ENCODE peak calls at places on chromosomes 1 and 21, in six cellular contexts. One of them, this sample, is unnamed.

GRCh38 chr1:201535046-201535777 is 3.7 kb upstream of the NAV1 start:
- DNase-seq in spleen: no peak
- DNase-seq in effector memory CD4-positive, alpha-beta T cell: no peak
- DNase-seq in endodermal cell: no peak
- DNase-seq in GM23338: no peak
- DNase-seq in body of pancreas: no peak
- DNase-seq in this sample: no peak

GRCh38 chr1:87763498-87763897 is 434.8 kb downstream of the LMO4 start:
- DNase-seq in spleen: no peak
- DNase-seq in effector memory CD4-positive, alpha-beta T cell: no peak
- DNase-seq in endodermal cell: no peak
- DNase-seq in GM23338: no peak
- DNase-seq in body of pancreas: no peak
- DNase-seq in this sample: no peak

GRCh38 chr21:46372014-46372485 is 48.1 kb downstream of the PCNT start:
- DNase-seq in spleen: no peak
- DNase-seq in effector memory CD4-positive, alpha-beta T cell: no peak
- DNase-seq in endodermal cell: no peak
- DNase-seq in GM23338: no peak
- DNase-seq in body of pancreas: no peak
- DNase-seq in this sample: no peak

GRCh38 chr1:2345297-2346075 is 45.9 kb downstream of the MORN1 start:
- DNase-seq in spleen: peak; percentile 60
- DNase-seq in effector memory CD4-positive, alpha-beta T cell: no peak
- DNase-seq in endodermal cell: no peak
- DNase-seq in GM23338: no peak
- DNase-seq in body of pancreas: no peak
- DNase-seq in this sample: no peak

GRCh38 chr1:201721131-201722049 is 107.6 kb upstream of the IPO9 start:
- DNase-seq in spleen: peak; percentile 46
- DNase-seq in effector memory CD4-positive, alpha-beta T cell: no peak
- DNase-seq in endodermal cell: no peak
- DNase-seq in GM23338: no peak
- DNase-seq in body of pancreas: no peak
- DNase-seq in this sample: no peak

GRCh38 chr1:27589841-27590426 is 14.0 kb downstream of the AHDC1 start:
- DNase-seq in spleen: no peak
- DNase-seq in effector memory CD4-positive, alpha-beta T cell: no peak
- DNase-seq in endodermal cell: peak; percentile 50
- DNase-seq in GM23338: no peak
- DNase-seq in body of pancreas: no peak
- DNase-seq in this sample: peak; percentile 70

GRCh38 chr1:2554621-2555387 is 1.4 kb upstream of the TNFRSF14 start:
- DNase-seq in spleen: peak; percentile 89
- DNase-seq in effector memory CD4-positive, alpha-beta T cell: no peak
- DNase-seq in endodermal cell: peak; percentile 74
- DNase-seq in GM23338: peak; percentile 46
- DNase-seq in body of pancreas: no peak
- DNase-seq in this sample: no peak

GRCh38 chr1:109482796-109483638 is 688 bp upstream of the ATXN7L2 start:
- DNase-seq in spleen: peak; percentile 91
- DNase-seq in effector memory CD4-positive, alpha-beta T cell: peak; percentile 23
- DNase-seq in endodermal cell: no peak
- DNase-seq in GM23338: peak; percentile 77
- DNase-seq in body of pancreas: peak; percentile 36
- DNase-seq in this sample: no peak

GRCh38 chr1:36285450-36286101 is 20.6 kb upstream of the SH3D21 start:
- DNase-seq in spleen: no peak
- DNase-seq in effector memory CD4-positive, alpha-beta T cell: peak; percentile 43
- DNase-seq in endodermal cell: peak; percentile 73
- DNase-seq in GM23338: peak; percentile 93
- DNase-seq in body of pancreas: peak; percentile 76
- DNase-seq in this sample: peak; percentile 73

GRCh38 chr1:51482881-51483280 is 36.2 kb downstream of the EPS15 start:
- DNase-seq in spleen: no peak
- DNase-seq in effector memory CD4-positive, alpha-beta T cell: no peak
- DNase-seq in endodermal cell: no peak
- DNase-seq in GM23338: no peak
- DNase-seq in body of pancreas: no peak
- DNase-seq in this sample: no peak

DNA sequence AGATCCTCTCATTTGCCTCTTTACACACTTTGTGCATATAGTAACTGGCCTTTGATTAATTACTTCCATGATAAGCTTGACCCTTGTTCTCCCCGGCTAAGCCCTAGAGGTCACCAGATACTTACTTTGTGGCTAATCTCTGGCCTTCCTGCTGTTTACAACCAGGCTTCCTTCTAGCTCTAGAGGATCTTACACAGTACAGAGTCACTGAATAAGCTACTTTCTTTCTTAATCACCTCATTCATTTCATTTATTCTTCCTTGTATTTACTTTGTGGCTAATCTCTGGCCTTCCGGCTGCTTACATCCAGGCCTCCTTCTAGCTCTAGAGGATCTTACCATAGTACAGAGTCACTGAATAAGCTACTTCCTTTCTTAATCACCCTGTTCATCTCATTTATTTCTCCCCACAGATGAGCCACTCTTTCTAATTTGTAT is 144.3 kb upstream of the C1orf21 start:
- DNase-seq in spleen: no peak
- DNase-seq in effector memory CD4-positive, alpha-beta T cell: no peak
- DNase-seq in endodermal cell: no peak
- DNase-seq in GM23338: peak; percentile 50
- DNase-seq in body of pancreas: peak; percentile 39
- DNase-seq in this sample: no peak
- H3K27ac ChIP-seq in spleen: peak overlapping the region; percentile 29
- H3K27ac ChIP-seq in effector memory CD4-positive, alpha-beta T cell: no peak overlapping the region
- H3K27ac ChIP-seq in endodermal cell: no peak overlapping the region
- H3K27ac ChIP-seq in GM23338: no peak overlapping the region
- H3K27ac ChIP-seq in body of pancreas: peak overlapping the region; percentile 33
- H3K27ac ChIP-seq in this sample: no peak overlapping the region

DNA sequence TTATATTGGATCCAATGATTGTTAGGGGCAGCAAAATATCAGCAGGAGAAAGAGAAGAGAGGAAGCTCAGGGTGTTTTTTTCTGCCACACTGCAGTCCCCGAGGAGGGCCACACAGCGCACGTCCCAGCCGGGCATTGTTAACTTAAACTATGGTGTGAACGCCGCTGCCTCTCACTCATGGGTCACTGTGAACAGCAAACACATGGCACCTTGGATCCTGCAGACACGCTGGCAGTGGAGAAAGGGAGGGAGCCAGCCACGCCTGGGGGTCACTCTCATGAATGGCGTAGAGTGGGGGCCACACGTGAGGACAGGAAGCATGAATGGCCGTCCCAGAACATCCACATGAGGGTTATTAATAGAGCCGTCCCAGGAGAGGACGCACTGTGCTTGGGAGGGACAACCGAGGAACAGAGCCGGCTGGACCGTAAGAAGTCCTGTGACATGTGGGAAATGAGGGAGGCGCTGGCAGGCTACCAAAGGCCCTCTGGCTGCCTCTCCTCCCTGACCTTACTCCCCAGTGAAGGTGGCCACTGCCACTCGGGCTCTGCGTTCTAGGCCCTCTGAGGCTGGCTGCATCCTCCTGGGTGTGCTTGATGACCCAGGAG is 15.3 kb upstream of the NPPB start:
- DNase-seq in spleen: no peak
- DNase-seq in effector memory CD4-positive, alpha-beta T cell: no peak
- DNase-seq in endodermal cell: no peak
- DNase-seq in GM23338: no peak
- DNase-seq in body of pancreas: no peak
- DNase-seq in this sample: no peak
- H3K27me3 ChIP-seq in spleen: no peaks in the 10 kb centered on the region
- H3K27me3 ChIP-seq in effector memory CD4-positive, alpha-beta T cell: no peaks in the 10 kb centered on the region
- H3K27me3 ChIP-seq in endodermal cell: no peaks in the 10 kb centered on the region
- H3K27me3 ChIP-seq in GM23338: no peaks in the 10 kb centered on the region
- H3K27me3 ChIP-seq in body of pancreas: no peaks in the 10 kb centered on the region
- H3K27me3 ChIP-seq in this sample: peaks cover 10% of the 10 kb centered on the region

DNA sequence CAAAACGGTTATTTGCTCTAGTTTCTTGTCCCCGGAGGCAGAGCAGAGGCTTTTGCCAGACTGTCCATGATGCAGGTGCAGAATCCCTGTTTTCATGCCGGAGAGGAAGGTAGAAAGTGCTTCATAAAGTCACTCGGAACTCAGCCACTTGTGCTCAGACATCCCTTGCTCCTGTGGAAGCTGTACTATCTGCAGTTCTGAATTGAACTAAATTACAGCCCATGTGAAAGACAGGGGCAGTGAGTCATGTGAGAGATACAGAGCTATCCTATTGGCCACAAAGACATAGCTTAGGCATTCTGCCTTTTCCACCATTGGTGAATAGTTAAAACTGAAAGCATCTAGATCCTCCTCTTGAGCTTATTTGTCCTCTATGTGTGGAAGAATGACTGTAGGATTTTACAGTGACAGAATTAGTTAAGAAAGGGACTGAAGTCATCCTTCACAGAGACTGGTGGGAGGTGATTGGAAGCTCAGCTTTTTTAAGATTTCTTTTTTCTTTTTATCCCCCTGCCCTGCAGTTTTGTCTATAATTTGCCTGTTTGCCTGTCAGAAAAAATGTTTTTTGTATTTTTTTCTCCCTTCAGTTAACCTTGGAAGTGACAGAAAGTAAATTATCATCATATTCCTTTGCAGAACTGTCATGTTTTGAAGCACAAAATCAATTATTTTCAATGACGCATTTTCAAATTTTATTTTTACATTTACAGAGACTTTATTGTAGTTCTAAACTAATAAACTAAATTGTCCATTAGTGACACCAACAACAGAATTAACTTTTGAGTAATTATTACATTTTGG is 298.6 kb downstream of the PTPRC start:
- DNase-seq in spleen: no peak
- DNase-seq in effector memory CD4-positive, alpha-beta T cell: peak; percentile 2
- DNase-seq in endodermal cell: no peak
- DNase-seq in GM23338: peak; percentile 34
- DNase-seq in body of pancreas: peak; percentile 17
- DNase-seq in this sample: peak; percentile 52
- H3K4me3 ChIP-seq in spleen: peak overlapping the region; percentile 73
- H3K4me3 ChIP-seq in effector memory CD4-positive, alpha-beta T cell: peak overlapping the region; percentile 41
- H3K4me3 ChIP-seq in endodermal cell: peak overlapping the region; percentile 61
- H3K4me3 ChIP-seq in GM23338: no peak overlapping the region
- H3K4me3 ChIP-seq in body of pancreas: no peak overlapping the region
- H3K4me3 ChIP-seq in this sample: peak overlapping the region; percentile 61

GRCh38 chr21:45266518-45267389 is 20.9 kb downstream of the POFUT2 start:
- DNase-seq in spleen: peak; percentile 77
- DNase-seq in effector memory CD4-positive, alpha-beta T cell: peak; percentile 28
- DNase-seq in endodermal cell: peak; percentile 23
- DNase-seq in GM23338: no peak
- DNase-seq in body of pancreas: no peak
- DNase-seq in this sample: no peak
- H3K27ac ChIP-seq in spleen: no peak overlapping the region
- H3K27ac ChIP-seq in effector memory CD4-positive, alpha-beta T cell: peak overlapping the region; percentile 22
- H3K27ac ChIP-seq in endodermal cell: no peak overlapping the region
- H3K27ac ChIP-seq in GM23338: no peak overlapping the region
- H3K27ac ChIP-seq in body of pancreas: no peak overlapping the region
- H3K27ac ChIP-seq in this sample: no peak overlapping the region

GRCh38 chr1:10791117-10791951 is 5.1 kb downstream of the CASZ1 start:
- DNase-seq in spleen: no peak
- DNase-seq in effector memory CD4-positive, alpha-beta T cell: no peak
- DNase-seq in endodermal cell: no peak
- DNase-seq in GM23338: no peak
- DNase-seq in body of pancreas: peak; percentile 36
- DNase-seq in this sample: peak; percentile 61
- H3K27me3 ChIP-seq in spleen: peaks cover 50% of the 10 kb centered on the region
- H3K27me3 ChIP-seq in effector memory CD4-positive, alpha-beta T cell: peaks cover 31% of the 10 kb centered on the region
- H3K27me3 ChIP-seq in endodermal cell: peaks cover 72% of the 10 kb centered on the region
- H3K27me3 ChIP-seq in GM23338: peaks cover 41% of the 10 kb centered on the region
- H3K27me3 ChIP-seq in body of pancreas: no peaks in the 10 kb centered on the region
- H3K27me3 ChIP-seq in this sample: peaks cover 7% of the 10 kb centered on the region

GRCh38 chr1:152110365-152110859 is 4.8 kb downstream of the TCHH start:
- DNase-seq in spleen: peak; percentile 78
- DNase-seq in effector memory CD4-positive, alpha-beta T cell: no peak
- DNase-seq in endodermal cell: no peak
- DNase-seq in GM23338: peak; percentile 64
- DNase-seq in body of pancreas: peak; percentile 13
- DNase-seq in this sample: no peak
- H3K4me3 ChIP-seq in spleen: peak overlapping the region; percentile 68
- H3K4me3 ChIP-seq in effector memory CD4-positive, alpha-beta T cell: peak overlapping the region; percentile 71
- H3K4me3 ChIP-seq in endodermal cell: no peak overlapping the region
- H3K4me3 ChIP-seq in GM23338: peak overlapping the region; percentile 59
- H3K4me3 ChIP-seq in body of pancreas: no peak overlapping the region
- H3K4me3 ChIP-seq in this sample: no peak overlapping the region

GRCh38 chr21:43585924-43586411 is 73.3 kb downstream of the HSF2BP start:
- DNase-seq in spleen: no peak
- DNase-seq in effector memory CD4-positive, alpha-beta T cell: no peak
- DNase-seq in endodermal cell: peak; percentile 75
- DNase-seq in GM23338: peak; percentile 85
- DNase-seq in body of pancreas: peak; percentile 86
- DNase-seq in this sample: peak; percentile 90
- H3K27ac ChIP-seq in spleen: peak overlapping the region; percentile 51
- H3K27ac ChIP-seq in effector memory CD4-positive, alpha-beta T cell: no peak overlapping the region
- H3K27ac ChIP-seq in endodermal cell: peak overlapping the region; percentile 83
- H3K27ac ChIP-seq in GM23338: no peak overlapping the region
- H3K27ac ChIP-seq in body of pancreas: peak overlapping the region; percentile 48
- H3K27ac ChIP-seq in this sample: peak overlapping the region; percentile 92

GRCh38 chr1:180615493-180616290 is 16.1 kb upstream of the XPR1 start:
- DNase-seq in spleen: no peak
- DNase-seq in effector memory CD4-positive, alpha-beta T cell: no peak
- DNase-seq in endodermal cell: no peak
- DNase-seq in GM23338: no peak
- DNase-seq in body of pancreas: peak; percentile 45
- DNase-seq in this sample: no peak

GRCh38 chr1:180614746-180615145 is 17.1 kb upstream of the XPR1 start:
- DNase-seq in spleen: no peak
- DNase-seq in effector memory CD4-positive, alpha-beta T cell: no peak
- DNase-seq in endodermal cell: no peak
- DNase-seq in GM23338: no peak
- DNase-seq in body of pancreas: peak; percentile 80
- DNase-seq in this sample: no peak

GRCh38 chr1:180622658-180623508 is 8.9 kb upstream of the XPR1 start:
- DNase-seq in spleen: no peak
- DNase-seq in effector memory CD4-positive, alpha-beta T cell: no peak
- DNase-seq in endodermal cell: no peak
- DNase-seq in GM23338: no peak
- DNase-seq in body of pancreas: no peak
- DNase-seq in this sample: no peak

GRCh38 chr1:180616441-180616840 is 15.4 kb upstream of the XPR1 start:
- DNase-seq in spleen: no peak
- DNase-seq in effector memory CD4-positive, alpha-beta T cell: no peak
- DNase-seq in endodermal cell: no peak
- DNase-seq in GM23338: no peak
- DNase-seq in body of pancreas: no peak
- DNase-seq in this sample: no peak

GRCh38 chr1:180617769-180618168 is 14.1 kb upstream of the XPR1 start:
- DNase-seq in spleen: no peak
- DNase-seq in effector memory CD4-positive, alpha-beta T cell: no peak
- DNase-seq in endodermal cell: no peak
- DNase-seq in GM23338: no peak
- DNase-seq in body of pancreas: no peak
- DNase-seq in this sample: no peak
- H3K27me3 ChIP-seq in spleen: no peaks in the 10 kb centered on the region
- H3K27me3 ChIP-seq in effector memory CD4-positive, alpha-beta T cell: no peaks in the 10 kb centered on the region
- H3K27me3 ChIP-seq in endodermal cell: peaks cover 40% of the 10 kb centered on the region
- H3K27me3 ChIP-seq in GM23338: no peaks in the 10 kb centered on the region
- H3K27me3 ChIP-seq in body of pancreas: no peaks in the 10 kb centered on the region
- H3K27me3 ChIP-seq in this sample: no peaks in the 10 kb centered on the region

This sample was measured in SJCRH30.